ENCODE peak calls at places on chromosome 13, in nine cellular contexts. B, Z, E, G, Y, N, H, I and X are unnamed samples.

GRCh38 chr13:48783181-48783630 is 129.5 kb downstream of the CYSLTR2 start:
- DNase-seq in B (no peak), Z (no peak), E (peak), G (no peak), Y (no peak), N (peak), H (no peak), I (no peak), X (peak)

GRCh38 chr13:98480915-98481510 is 95.9 kb downstream of the STK24 start:
- DNase-seq in B (no peak), Z (no peak), E (no peak), G (no peak), Y (no peak), N (no peak), H (no peak), I (no peak), X (no peak)

GRCh38 chr13:112877066-112877465 is 91.9 kb upstream of the MCF2L start:
- DNase-seq in B (no peak), Z (no peak), E (peak), G (no peak), Y (no peak), N (no peak), H (no peak), I (no peak), X (no peak)

GRCh38 chr13:88800505-88800904 is 1129.3 kb downstream of the SLITRK5 start:
- DNase-seq in B (no peak), Z (no peak), E (no peak), G (no peak), Y (no peak), N (no peak), H (no peak), I (no peak), X (no peak)

GRCh38 chr13:28753208-28753892 is 34.6 kb upstream of the SLC46A3 start:
- DNase-seq in B (no peak), Z (no peak), E (peak), G (no peak), Y (no peak), N (peak), H (no peak), I (no peak), X (peak)

GRCh38 chr13:37173214-37173613 is 67.8 kb upstream of the CSNK1A1L start:
- DNase-seq in B (no peak), Z (no peak), E (no peak), G (no peak), Y (no peak), N (no peak), H (no peak), I (no peak), X (peak)

GRCh38 chr13:73870036-73870741 is 264.0 kb downstream of the KLF12 start:
- DNase-seq in B (no peak), Z (no peak), E (no peak), G (no peak), Y (no peak), N (no peak), H (no peak), I (no peak), X (no peak)

GRCh38 chr13:30307966-30308290 is 577 bp upstream of the KATNAL1 start:
- DNase-seq in B (no peak), Z (no peak), E (no peak), G (no peak), Y (no peak), N (no peak), H (no peak), I (no peak), X (no peak)

GRCh38 chr13:33235564-33235963 is 50.0 kb downstream of the STARD13 start:
- DNase-seq in B (no peak), Z (no peak), E (no peak), G (no peak), Y (no peak), N (no peak), H (no peak), I (no peak), X (no peak)

GRCh38 chr13:108629353-108629752 is at the start of gene MYO16:
- DNase-seq in B (no peak), Z (no peak), E (no peak), G (no peak), Y (no peak), N (no peak), H (no peak), I (peak), X (no peak)

GRCh38 chr13:53105881-53106280 is 77.3 kb downstream of the OLFM4 start:
- DNase-seq in B (no peak), Z (no peak), E (no peak), G (no peak), Y (no peak), N (no peak), H (no peak), I (no peak), X (no peak)

GRCh38 chr13:30708541-30708940 is 26.8 kb upstream of the ALOX5AP start:
- DNase-seq in B (no peak), Z (no peak), E (no peak), G (no peak), Y (no peak), N (peak), H (no peak), I (no peak), X (no peak)

GRCh38 chr13:112464720-112465119 is 88.6 kb downstream of the SPACA7 start:
- DNase-seq in B (no peak), Z (no peak), E (no peak), G (no peak), Y (no peak), N (no peak), H (no peak), I (no peak), X (no peak)

GRCh38 chr13:97256343-97256783 is 34.2 kb downstream of the MBNL2 start:
- DNase-seq in B (no peak), Z (no peak), E (no peak), G (no peak), Y (no peak), N (peak), H (no peak), I (no peak), X (peak)